ENCODE peak calls at places on chromosome 17, in six cellular contexts. X is mesothelial cell of epicardium, E is EH, F is right cardiac atrium, V is GM12865, B is K562. U is an unnamed sample.

GRCh38 chr17:62782730-62783260 is 25.3 kb downstream of the MARCHF10 start:
- DNase-seq in X (no peak), E (no peak), F (no peak), V (no peak), B (no peak), U (no peak)

GRCh38 chr17:79925242-79925957 is 86.2 kb upstream of the CBX4 start:
- DNase-seq in X (no peak), E (peak), F (peak), V (no peak), B (no peak), U (peak)

GRCh38 chr17:46208997-46209396 is 15.8 kb upstream of the KANSL1 start:
- DNase-seq in X (no peak), E (no peak), F (no peak), V (no peak), B (no peak), U (no peak)

GRCh38 chr17:35315283-35315682 is 58.1 kb downstream of the SLFN11 start:
- DNase-seq in X (no peak), E (peak), F (no peak), V (no peak), B (no peak), U (peak)

GRCh38 chr17:51152766-51153209 is 571 bp upstream of the NME1 start:
- DNase-seq in X (no peak), E (peak), F (no peak), V (no peak), B (no peak), U (no peak)

GRCh38 chr17:64679710-64680216 is 17.7 kb upstream of the SMURF2 start:
- DNase-seq in X (no peak), E (peak), F (no peak), V (no peak), B (no peak), U (no peak)

GRCh38 chr17:11284811-11285210 is 43.8 kb downstream of the SHISA6 start:
- DNase-seq in X (no peak), E (no peak), F (no peak), V (no peak), B (no peak), U (no peak)

GRCh38 chr17:52106638-52107261 is 51.8 kb downstream of the CA10 start:
- DNase-seq in X (no peak), E (peak), F (no peak), V (peak), B (peak), U (peak)

GRCh38 chr17:78921437-78921971 is 3.7 kb downstream of the TIMP2 start:
- DNase-seq in X (no peak), E (no peak), F (peak), V (no peak), B (no peak), U (peak)

GRCh38 chr17:67258836-67259468 is 14.0 kb upstream of the HELZ start:
- DNase-seq in X (no peak), E (no peak), F (no peak), V (no peak), B (no peak), U (no peak)

GRCh38 chr17:39769974-39770587 is 32.3 kb downstream of the GRB7 start:
- DNase-seq in X (no peak), E (peak), F (no peak), V (peak), B (no peak), U (no peak)

GRCh38 chr17:41520821-41521521 is 2.3 kb upstream of the KRT15 start:
- DNase-seq in X (no peak), E (peak), F (no peak), V (no peak), B (peak), U (no peak)

GRCh38 chr17:40901981-40902862 is 17.2 kb upstream of the KRT20 start:
- DNase-seq in X (no peak), E (peak), F (no peak), V (no peak), B (no peak), U (no peak)

GRCh38 chr17:31596382-31597323 is 205.2 kb downstream of the RAB11FIP4 start:
- DNase-seq in X (no peak), E (peak), F (peak), V (peak), B (no peak), U (peak)

GRCh38 chr17:29165800-29166506 is 14.2 kb downstream of the MYO18A start:
- DNase-seq in X (no peak), E (no peak), F (no peak), V (no peak), B (no peak), U (no peak)

GRCh38 chr17:17849863-17850373 is 13.1 kb upstream of the SREBF1 start:
- DNase-seq in X (no peak), E (peak), F (peak), V (peak), B (peak), U (peak)

U was measured in heart left ventricle.